ENCODE peak calls at places on chromosomes 1 and 21, in four cellular contexts. S is lower lobe of right lung, W is body of pancreas, P is left ventricle myocardium inferior. G is an unnamed sample.

GRCh38 chr1:204873714-204874113 is 3.1 kb downstream of the NFASC start:
- DNase-seq in S (no peak), W (no peak), P (no peak), G (no peak)

GRCh38 chr21:27772816-27773215 is 805.9 kb upstream of the ADAMTS5 start:
- DNase-seq in S (no peak), W (no peak), P (no peak), G (no peak)

GRCh38 chr1:181987334-181987870 is 74.1 kb downstream of the ZNF648 start:
- DNase-seq in S (no peak), W (no peak), P (no peak), G (no peak)

GRCh38 chr1:189220750-189221149 is 1256.9 kb downstream of the BRINP3 start:
- DNase-seq in S (no peak), W (no peak), P (no peak), G (peak; percentile 10)

GRCh38 chr1:208349679-208350330 is 105.6 kb upstream of the PLXNA2 start:
- DNase-seq in S (no peak), W (no peak), P (no peak), G (no peak)

GRCh38 chr1:203968728-203969127 is 104.2 kb upstream of the SOX13 start:
- DNase-seq in S (no peak), W (no peak), P (peak; percentile 23), G (no peak)

GRCh38 chr1:55986003-55986402 is 593.4 kb downstream of the PLPP3 start:
- DNase-seq in S (no peak), W (no peak), P (no peak), G (no peak)

GRCh38 chr1:67722292-67722944 is 37.4 kb downstream of the GADD45A start:
- DNase-seq in S (no peak), W (no peak), P (no peak), G (no peak)

GRCh38 chr1:246492611-246493245 is 14.4 kb downstream of the SMYD3 start:
- DNase-seq in S (no peak), W (peak; percentile 61), P (peak; percentile 60), G (peak; percentile 79)

GRCh38 chr1:202710070-202711025 is at the start of gene SYT2:
- DNase-seq in S (no peak), W (peak; percentile 55), P (peak; percentile 20), G (peak; percentile 93)

GRCh38 chr21:37380349-37381323 is 14.1 kb downstream of the DYRK1A start:
- DNase-seq in S (no peak), W (peak; percentile 66), P (no peak), G (peak; percentile 32)

GRCh38 chr1:61585714-61586113 is 139.2 kb downstream of the TM2D1 start:
- DNase-seq in S (no peak), W (no peak), P (no peak), G (no peak)

GRCh38 chr1:6464514-6464836 is 1.5 kb downstream of the TNFRSF25 start:
- DNase-seq in S (no peak), W (peak; percentile 78), P (peak; percentile 79), G (peak; percentile 75)

GRCh38 chr1:39116868-39117728 is 87.4 kb upstream of the MACF1 start:
- DNase-seq in S (no peak), W (no peak), P (no peak), G (no peak)

GRCh38 chr1:167708940-167709389 is 12.8 kb upstream of the MPZL1 start:
- DNase-seq in S (no peak), W (no peak), P (no peak), G (no peak)

DNA sequence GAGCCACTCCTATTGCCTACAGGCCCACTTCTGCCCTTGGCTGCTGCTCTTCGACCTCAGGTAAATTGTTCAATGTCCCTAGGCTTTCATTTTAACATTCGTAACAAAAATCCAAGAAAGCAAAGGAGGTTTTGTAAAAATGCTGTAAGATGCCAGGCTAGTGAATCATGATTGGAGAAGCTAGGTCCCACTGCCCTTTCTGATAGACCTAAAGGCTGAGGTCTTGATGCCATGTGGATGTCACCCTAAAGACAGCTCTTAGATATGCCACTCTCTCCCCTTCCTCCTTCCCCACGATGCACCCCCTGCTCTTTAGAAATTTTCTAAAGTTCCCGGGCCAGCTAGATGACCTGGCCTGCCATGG is 9.9 kb upstream of the TMEM39B start:
- DNase-seq in S (no peak), W (no peak), P (no peak), G (no peak)
- H3K4me3 ChIP-seq in S (no peak overlapping the region), W (no peak overlapping the region), P (no peak overlapping the region), G (no peak overlapping the region)

DNA sequence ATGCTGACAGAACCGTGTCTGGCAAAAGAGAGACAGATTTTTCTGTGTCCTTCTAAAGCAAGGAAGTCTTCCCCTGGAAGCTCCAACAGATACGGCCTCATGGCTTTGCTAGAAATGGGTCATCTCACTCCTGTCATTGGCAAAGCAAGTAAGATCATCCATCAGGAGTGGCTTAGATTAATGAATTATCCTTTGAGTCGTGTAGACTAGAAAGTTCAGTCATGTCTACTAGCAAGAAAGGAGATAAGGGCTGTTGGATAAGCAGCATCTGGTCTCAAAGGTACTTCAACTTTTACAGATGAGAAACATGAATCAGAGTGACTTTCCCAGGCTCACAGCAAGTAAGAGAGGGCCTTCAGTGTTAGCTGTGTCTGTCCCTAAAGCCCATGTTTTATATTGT is 3.4 kb upstream of the AGO3 start:
- DNase-seq in S (no peak), W (no peak), P (no peak), G (no peak)
- H3K36me3 ChIP-seq in S (no peaks in the 10 kb centered on the region), W (no peaks in the 10 kb centered on the region), P (no peaks in the 10 kb centered on the region), G (peaks cover 3% of the 10 kb centered on the region)

DNA sequence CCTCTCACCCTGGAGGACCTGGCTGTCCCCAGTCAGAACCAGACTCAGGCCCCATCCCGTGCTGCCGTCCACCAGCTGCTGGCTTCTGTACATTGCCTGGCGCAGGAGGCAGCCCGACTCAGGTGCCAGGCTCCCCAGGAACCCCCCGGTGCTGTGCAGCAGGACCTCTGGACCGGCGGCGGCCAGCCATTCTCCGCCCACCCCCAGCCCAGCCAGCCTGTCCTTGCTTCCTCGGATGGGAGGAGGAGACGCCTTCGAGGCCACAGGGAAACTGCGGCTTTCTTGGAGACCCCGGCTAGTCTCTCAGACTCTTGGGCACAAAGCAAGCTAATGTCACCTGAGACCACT is 4.4 kb downstream of the C1orf167 start:
- DNase-seq in S (no peak), W (no peak), P (no peak), G (no peak)
- H3K27me3 ChIP-seq in S (peaks cover 14% of the 10 kb centered on the region), W (peaks cover 8% of the 10 kb centered on the region), P (peaks cover 24% of the 10 kb centered on the region), G (peaks cover 12% of the 10 kb centered on the region)

DNA sequence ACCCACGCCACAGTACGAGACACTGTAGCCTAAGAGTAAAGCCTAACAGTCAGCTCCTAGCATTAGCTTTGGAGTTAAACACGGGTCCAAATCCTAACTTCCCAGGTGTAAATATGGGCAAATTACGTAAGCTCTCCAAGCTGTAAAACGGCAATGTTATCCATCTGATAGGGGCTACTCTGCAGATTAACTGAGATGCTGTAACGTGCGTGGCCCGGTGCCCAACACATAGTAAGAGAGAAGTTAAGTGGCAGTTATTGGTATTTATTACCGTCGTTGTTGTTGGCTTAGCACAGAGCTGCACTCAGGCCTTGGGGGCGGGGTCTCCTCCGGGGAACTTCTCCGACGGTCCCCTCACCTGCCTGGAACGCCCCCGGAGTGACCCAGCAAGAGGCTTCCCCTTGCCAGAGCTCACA is 457 bp downstream of the TRAPPC3 start:
- DNase-seq in S (no peak), W (no peak), P (no peak), G (peak; percentile 45)
- H3K4me3 ChIP-seq in S (peak overlapping the region; percentile 85), W (peak overlapping the region; percentile 40), P (peak overlapping the region; percentile 97), G (peak overlapping the region; percentile 51)

GRCh38 chr1:228320394-228320793 is 86.2 kb downstream of the TRIM11 start:
- DNase-seq in S (no peak), W (no peak), P (no peak), G (no peak)
- H3K36me3 ChIP-seq in S (peaks cover 58% of the 10 kb centered on the region), W (peaks cover 7% of the 10 kb centered on the region), P (peaks cover 96% of the 10 kb centered on the region), G (peaks cover 2% of the 10 kb centered on the region)

DNA sequence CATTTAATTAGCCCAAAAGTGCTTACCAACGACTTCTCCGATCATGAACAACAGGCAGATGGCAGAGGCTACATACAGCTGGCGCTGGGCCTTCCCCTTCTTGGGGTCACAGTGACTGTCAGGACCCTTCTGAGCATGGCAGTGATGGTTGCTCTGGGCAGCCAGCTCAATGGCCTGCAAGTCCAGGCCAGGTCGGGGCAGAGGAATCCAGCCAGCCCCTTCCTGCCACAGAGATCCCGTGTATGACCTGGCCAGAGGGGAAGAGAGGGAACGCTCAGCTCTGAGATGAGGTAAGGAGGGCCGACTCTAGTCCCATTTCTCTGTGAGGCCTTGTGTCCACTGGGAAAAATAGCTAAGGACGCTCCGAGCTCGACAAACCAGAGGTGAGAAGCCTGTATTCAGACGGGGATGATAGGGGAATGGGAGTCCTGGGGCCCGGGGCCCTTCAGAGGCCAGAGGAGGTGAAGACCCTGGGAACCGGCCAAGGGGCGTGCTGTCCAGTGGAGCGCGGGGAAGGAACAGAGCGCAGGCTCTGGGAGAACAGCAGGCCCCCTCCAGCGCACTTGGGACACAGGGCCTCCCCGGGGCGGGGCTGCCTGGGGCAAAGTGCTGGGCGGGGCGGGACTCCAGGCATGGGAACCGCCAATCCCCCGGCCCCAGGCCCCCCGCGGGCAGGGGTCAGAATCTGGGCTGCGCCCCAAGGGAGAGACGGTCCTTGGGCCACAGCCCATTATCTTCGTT is 777 bp downstream of the SLC30A2 start:
- DNase-seq in S (no peak), W (peak; percentile 91), P (peak; percentile 39), G (peak; percentile 85)
- H3K27me3 ChIP-seq in S (peaks cover 80% of the 10 kb centered on the region), W (no peaks in the 10 kb centered on the region), P (peaks cover 83% of the 10 kb centered on the region), G (peaks cover 69% of the 10 kb centered on the region)